ENCODE peak calls at places on chromosomes 2 and 18, in nine cellular contexts. K is IMR-90, Z is heart left ventricle, T is uterus, X is HCT116, M is H1, B is Peyer's patch, W is adrenal gland, N is K562. C is an unnamed sample.

GRCh38 chr2:29309090-29310054 is 194.2 kb downstream of the CLIP4 start:
- DNase-seq in N (peak), Z (peak), B (peak), M (peak), K (peak), X (peak), T (no peak), W (peak), C (no peak)

GRCh38 chr2:189880963-189881362 is 96.7 kb downstream of the PMS1 start:
- DNase-seq in X (no peak), N (no peak), B (no peak), W (no peak), K (no peak), Z (no peak), T (no peak), M (no peak), C (no peak)

GRCh38 chr2:73105511-73105971 is 7.2 kb downstream of the RAB11FIP5 start:
- DNase-seq in M (no peak), Z (no peak), K (no peak), N (no peak), B (no peak), X (no peak), W (no peak), T (no peak), C (no peak)

GRCh38 chr2:153169567-153169966 is 309.0 kb downstream of the RPRM start:
- DNase-seq in N (no peak), W (no peak), Z (no peak), B (no peak), K (no peak), T (no peak), X (no peak), M (no peak), C (no peak)

GRCh38 chr2:73986085-73986680 is 1.5 kb downstream of the TET3 start:
- DNase-seq in N (no peak), K (no peak), W (no peak), Z (no peak), X (no peak), M (no peak), B (peak), T (peak), C (no peak)

GRCh38 chr2:236765475-236765874 is 195.8 kb downstream of the ACKR3 start:
- DNase-seq in T (no peak), M (no peak), N (no peak), W (no peak), B (no peak), Z (no peak), X (no peak), K (no peak), C (no peak)

GRCh38 chr2:13536941-13537340 is 820.2 kb downstream of the TRIB2 start:
- DNase-seq in Z (no peak), M (no peak), B (no peak), W (no peak), K (no peak), X (no peak), T (no peak), N (no peak), C (no peak)

GRCh38 chr2:25309402-25309801 is 32.3 kb downstream of the DNMT3A start:
- DNase-seq in X (peak), T (no peak), N (peak), B (peak), Z (no peak), M (peak), W (no peak), K (peak), C (no peak)

GRCh38 chr2:157746234-157746950 is 117.7 kb upstream of the ACVR1C start:
- DNase-seq in T (no peak), W (no peak), N (no peak), K (peak), B (no peak), Z (no peak), X (no peak), M (no peak), C (no peak)

GRCh38 chr2:100699131-100699530 is 120.8 kb upstream of the NPAS2 start:
- DNase-seq in T (no peak), Z (no peak), N (no peak), K (no peak), W (no peak), M (peak), X (no peak), B (no peak), C (no peak)

GRCh38 chr2:102436284-102436683 is 13.3 kb downstream of the IL18RAP start:
- DNase-seq in N (no peak), T (no peak), K (peak), Z (no peak), W (no peak), X (no peak), M (no peak), B (no peak), C (no peak)

GRCh38 chr2:50611261-50612020 is 420.5 kb downstream of the NRXN1 start:
- DNase-seq in Z (no peak), X (no peak), T (no peak), W (no peak), N (no peak), K (no peak), B (no peak), M (no peak), C (no peak)

GRCh38 chr2:37582911-37583310 is 88.5 kb downstream of the CDC42EP3 start:
- DNase-seq in W (no peak), K (no peak), X (no peak), M (no peak), B (no peak), Z (no peak), N (no peak), T (no peak), C (no peak)

GRCh38 chr2:218993345-218994315 is at the start of gene CRYBA2:
- DNase-seq in X (no peak), T (no peak), B (no peak), Z (no peak), N (peak), M (peak), K (no peak), W (no peak), C (no peak)

GRCh38 chr2:154960802-154961583 is 262.5 kb downstream of the KCNJ3 start:
- DNase-seq in N (no peak), W (no peak), K (no peak), B (no peak), T (no peak), X (no peak), Z (no peak), M (no peak), C (no peak)

GRCh38 chr2:235677276-235677788 is 183.5 kb downstream of the AGAP1 start:
- DNase-seq in T (no peak), W (no peak), N (no peak), X (no peak), Z (no peak), B (no peak), K (no peak), M (no peak), C (no peak)

GRCh38 chr2:224894356-224894755 is 147.9 kb downstream of the DOCK10 start:
- DNase-seq in B (no peak), K (no peak), W (no peak), N (no peak), Z (no peak), T (no peak), X (no peak), M (no peak), C (no peak)

GRCh38 chr18:76592981-76593381 is 97.9 kb upstream of the ZNF516 start:
- DNase-seq in X (no peak), K (peak), Z (no peak), T (no peak), B (no peak), N (no peak), M (peak), W (no peak), C (no peak)

GRCh38 chr2:143161982-143162837 is 33.0 kb downstream of the ARHGAP15 start:
- DNase-seq in N (no peak), K (peak), X (peak), B (peak), W (peak), Z (no peak), M (no peak), T (peak), C (no peak)

GRCh38 chr18:67893896-67894295 is 377.4 kb upstream of the DSEL start:
- DNase-seq in W (no peak), N (no peak), T (no peak), M (no peak), Z (no peak), B (no peak), K (no peak), X (no peak), C (no peak)

GRCh38 chr2:207275779-207276178 is 110.0 kb upstream of the KLF7 start:
- DNase-seq in X (no peak), T (no peak), W (no peak), K (no peak), M (no peak), Z (no peak), B (no peak), N (no peak), C (no peak)

GRCh38 chr2:237072067-237072931 is 13.4 kb upstream of the COPS8 start:
- DNase-seq in N (peak), B (peak), T (peak), M (peak), X (peak), W (peak), Z (peak), K (peak), C (no peak)

GRCh38 chr18:48639772-48640432 is 101.1 kb downstream of the CTIF start:
- DNase-seq in W (no peak), K (no peak), X (no peak), B (no peak), M (no peak), N (peak), Z (no peak), T (no peak), C (no peak)

GRCh38 chr2:85813978-85814801 is 60.4 kb downstream of the ATOH8 start:
- DNase-seq in B (peak), X (peak), N (peak), T (peak), Z (peak), W (peak), M (peak), K (peak), C (peak)

GRCh38 chr18:8337216-8337615 is 272.0 kb upstream of the RAB12 start:
- DNase-seq in K (peak), Z (no peak), N (no peak), B (no peak), M (no peak), X (no peak), T (no peak), W (no peak), C (no peak)

GRCh38 chr18:55179460-55180195 is 220.4 kb upstream of the CCDC68 start:
- DNase-seq in M (no peak), N (no peak), W (no peak), K (peak), T (no peak), B (no peak), Z (no peak), X (no peak), C (no peak)

GRCh38 chr2:31228717-31229116 is 5.2 kb upstream of the EHD3 start:
- DNase-seq in W (no peak), X (no peak), K (no peak), N (no peak), Z (no peak), T (no peak), B (no peak), M (peak), C (no peak)

GRCh38 chr18:70380915-70381896 is 92.4 kb downstream of the SOCS6 start:
- DNase-seq in M (no peak), W (no peak), N (peak), T (no peak), B (no peak), Z (no peak), X (no peak), K (no peak), C (no peak)

GRCh38 chr2:120862254-120863172 is 126.8 kb downstream of the GLI2 start:
- DNase-seq in Z (no peak), W (no peak), T (no peak), N (no peak), X (no peak), M (no peak), K (no peak), B (no peak), C (no peak)

GRCh38 chr2:196979976-196980375 is 53.5 kb upstream of the PGAP1 start:
- DNase-seq in Z (no peak), X (no peak), W (no peak), T (no peak), N (no peak), B (no peak), M (no peak), K (no peak), C (no peak)

GRCh38 chr2:67936995-67937394 is 125.8 kb downstream of the C1D start:
- DNase-seq in M (no peak), K (no peak), X (no peak), W (no peak), N (no peak), B (no peak), T (no peak), Z (no peak), C (no peak)

GRCh38 chr2:204892506-204893255 is 347.4 kb downstream of the PARD3B start:
- DNase-seq in M (no peak), B (no peak), X (no peak), W (no peak), N (no peak), K (peak), T (no peak), Z (no peak), C (no peak)

GRCh38 chr2:25845843-25846505 is 32.3 kb downstream of the ASXL2 start:
- DNase-seq in K (peak), M (no peak), B (no peak), W (no peak), T (no peak), Z (no peak), N (no peak), X (no peak), C (no peak)

GRCh38 chr2:130869441-130870160 is 32.9 kb downstream of the ARHGEF4 start:
- DNase-seq in N (no peak), M (no peak), W (no peak), B (no peak), T (no peak), Z (no peak), X (no peak), K (no peak), C (no peak)

GRCh38 chr2:198928026-198928425 is 529.7 kb downstream of the SATB2 start:
- DNase-seq in K (no peak), N (no peak), W (no peak), X (no peak), Z (no peak), T (no peak), M (no peak), B (no peak), C (no peak)

DNA sequence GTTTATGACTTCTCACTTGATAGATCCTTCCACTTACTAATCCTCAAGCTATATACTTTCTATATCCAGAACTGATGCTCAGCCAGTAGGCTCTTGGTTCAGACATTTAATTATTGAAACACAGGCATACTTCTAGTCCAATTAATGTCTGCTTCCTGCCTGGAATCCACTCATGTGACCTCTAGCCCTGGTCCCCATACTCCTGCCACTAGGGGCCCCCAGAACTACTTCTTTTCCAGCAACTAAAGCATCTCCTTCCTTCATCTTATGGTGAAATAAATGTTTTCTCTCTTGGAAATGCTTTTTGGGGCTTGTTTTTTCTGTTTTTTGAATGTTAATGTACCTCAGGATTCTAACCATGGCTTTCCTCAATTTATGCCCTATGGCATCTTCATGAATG is 527.6 kb downstream of the SATB2 start:
- DNase-seq in Z (no peak), M (no peak), X (no peak), B (no peak), K (no peak), T (no peak), W (no peak), N (no peak), C (no peak)
- TF ChIP-seq CTCF in Z (no peak), M (peak), X (no peak), B (peak), K (peak), T (no peak), W (no peak), N (no peak), C (no peak)

GRCh38 chr2:24087032-24087431 is 2.4 kb upstream of the TP53I3 start:
- DNase-seq in W (no peak), T (no peak), Z (no peak), K (no peak), X (no peak), B (no peak), M (no peak), N (no peak), C (no peak)

GRCh38 chr2:24082787-24083566 is 1.7 kb downstream of the TP53I3 start:
- DNase-seq in X (no peak), T (no peak), M (no peak), W (no peak), K (no peak), B (no peak), N (no peak), Z (no peak), C (no peak)

GRCh38 chr2:24083567-24084385 is 858 bp downstream of the TP53I3 start:
- DNase-seq in B (peak), N (peak), M (no peak), Z (no peak), K (peak), W (no peak), T (peak), X (peak), C (peak)

GRCh38 chr2:24086241-24086640 is 1.6 kb upstream of the TP53I3 start:
- DNase-seq in W (no peak), T (no peak), B (no peak), M (no peak), Z (no peak), X (no peak), N (no peak), K (no peak), C (no peak)

GRCh38 chr2:24084386-24085375 is at the start of gene TP53I3:
- DNase-seq in B (peak), T (peak), N (peak), Z (peak), W (peak), X (peak), K (peak), M (peak), C (peak)
- TF ChIP-seq POLR2A in B (peak), T (peak), N (peak), Z (peak), W (peak), X (peak), K (peak), M (peak), C (no peak)

GRCh38 chr18:35501369-35501768 is 3.6 kb upstream of the INO80C start:
- DNase-seq in Z (no peak), B (no peak), X (no peak), T (no peak), W (no peak), M (no peak), N (no peak), K (no peak), C (no peak)
- TF ChIP-seq CTCF in Z (no peak), B (no peak), X (no peak), T (no peak), W (no peak), M (no peak), N (no peak), K (no peak), C (no peak)

GRCh38 chr2:96550787-96551604 is 14.4 kb downstream of the ARID5A start:
- DNase-seq in B (no peak), X (no peak), Z (no peak), T (no peak), W (no peak), K (no peak), N (no peak), M (no peak), C (no peak)

GRCh38 chr2:96551605-96552283 is 15.2 kb downstream of the ARID5A start:
- DNase-seq in K (no peak), N (no peak), X (no peak), Z (no peak), T (no peak), W (no peak), B (no peak), M (no peak), C (no peak)

GRCh38 chr2:96554293-96555145 is 18.0 kb downstream of the ARID5A start:
- DNase-seq in M (peak), X (peak), T (peak), Z (peak), K (peak), N (peak), B (peak), W (peak), C (no peak)

GRCh38 chr2:96553176-96553956 is 16.8 kb downstream of the ARID5A start:
- DNase-seq in B (no peak), T (no peak), Z (no peak), W (no peak), X (no peak), N (no peak), M (no peak), K (no peak), C (no peak)

GRCh38 chr2:96552284-96553175 is 16.0 kb downstream of the ARID5A start:
- DNase-seq in X (no peak), W (no peak), B (no peak), K (no peak), Z (no peak), N (no peak), T (no peak), M (no peak), C (no peak)
- TF ChIP-seq POLR2A in X (no peak), W (no peak), B (no peak), K (no peak), Z (no peak), N (no peak), T (no peak), M (no peak), C (no peak)

GRCh38 chr18:58291131-58291530 is 247.1 kb downstream of the NEDD4L start:
- DNase-seq in X (no peak), K (no peak), T (no peak), W (no peak), B (no peak), Z (no peak), M (no peak), N (no peak), C (no peak)

GRCh38 chr18:58287626-58288289 is 243.7 kb downstream of the NEDD4L start:
- DNase-seq in W (no peak), Z (no peak), X (no peak), T (no peak), M (no peak), B (no peak), K (no peak), N (no peak), C (no peak)

GRCh38 chr18:58286793-58287625 is 243.0 kb downstream of the NEDD4L start:
- DNase-seq in X (no peak), M (no peak), K (no peak), W (no peak), N (no peak), T (no peak), Z (no peak), B (no peak), C (no peak)

GRCh38 chr18:58290059-58290747 is 246.2 kb downstream of the NEDD4L start:
- DNase-seq in Z (no peak), N (no peak), M (no peak), X (no peak), T (no peak), K (peak), B (no peak), W (no peak), C (no peak)

GRCh38 chr18:58288922-58289797 is 245.1 kb downstream of the NEDD4L start:
- DNase-seq in K (peak), Z (no peak), T (no peak), N (no peak), X (no peak), W (peak), B (no peak), M (no peak), C (no peak)
- TF ChIP-seq CTCF in K (no peak), Z (no peak), T (no peak), N (no peak), X (no peak), W (no peak), B (no peak), M (no peak), C (no peak)

DNA sequence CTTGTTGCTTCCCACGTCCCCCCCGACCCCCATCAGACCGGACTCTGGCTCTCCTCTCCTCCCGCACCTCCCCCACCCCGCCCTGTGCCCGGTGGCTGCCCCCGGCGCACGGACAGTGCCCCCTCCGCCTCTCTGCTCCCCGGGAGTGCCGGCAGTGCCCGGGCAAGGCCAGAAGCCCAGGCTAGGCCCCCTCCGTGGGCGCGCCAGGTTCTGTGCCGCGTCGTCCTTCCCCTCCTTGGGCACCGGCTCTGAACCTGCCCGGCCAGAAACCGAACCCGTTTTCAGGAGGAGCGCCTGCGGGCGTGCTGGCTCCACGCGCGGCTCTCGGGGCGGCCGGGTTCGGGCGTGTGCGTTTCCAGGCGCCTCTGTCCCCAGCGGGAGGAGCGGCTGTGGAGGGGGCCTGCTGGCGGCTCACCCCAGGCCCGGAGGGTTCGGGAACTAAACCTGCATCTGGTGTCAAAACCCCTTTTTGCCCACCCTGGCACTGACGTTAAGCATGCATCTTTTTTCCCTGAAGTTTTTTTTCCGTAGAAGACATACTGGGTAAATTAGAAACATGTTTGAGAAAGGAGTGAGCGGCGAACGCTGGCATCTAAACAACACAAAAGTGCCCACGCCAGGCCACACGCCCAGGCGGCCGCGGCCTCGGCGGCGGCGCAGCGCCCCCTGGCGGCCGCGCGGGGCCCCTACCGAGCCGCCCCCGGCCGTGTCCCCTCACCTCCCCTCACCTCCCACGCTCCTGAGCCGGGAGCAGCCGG is 123.9 kb upstream of the SLC1A4 start:
- DNase-seq in N (peak), X (no peak), K (peak), B (peak), T (peak), Z (peak), W (peak), M (peak), C (no peak)
- TF ChIP-seq POLR2A in N (no peak), X (no peak), K (no peak), B (no peak), T (peak), Z (no peak), W (no peak), M (no peak), C (no peak)

C was measured in esophagus squamous epithelium.